ENCODE peak calls at places on chromosomes 4 and X, in five cellular contexts. One of them, this sample, is unnamed.

GRCh38 chr4:158176776-158177175 is 4.0 kb upstream of the GASK1B start:
- DNase-seq in naive thymus-derived CD8-positive, alpha-beta T cell: no peak
- DNase-seq in WTC11: no peak
- DNase-seq in OCI-LY7: no peak
- DNase-seq in nephron progenitor cell: no peak
- DNase-seq in this sample: no peak

GRCh38 chrX:49163555-49164419 is 1.2 kb downstream of the MAGIX start:
- DNase-seq in naive thymus-derived CD8-positive, alpha-beta T cell: peak
- DNase-seq in WTC11: peak
- DNase-seq in OCI-LY7: peak
- DNase-seq in nephron progenitor cell: peak
- DNase-seq in this sample: no peak

GRCh38 chr4:113446019-113446418 is 315.5 kb downstream of the CAMK2D start:
- DNase-seq in naive thymus-derived CD8-positive, alpha-beta T cell: no peak
- DNase-seq in WTC11: no peak
- DNase-seq in OCI-LY7: no peak
- DNase-seq in nephron progenitor cell: no peak
- DNase-seq in this sample: peak

GRCh38 chrX:65926095-65927019 is 113.5 kb downstream of the VSIG4 start:
- DNase-seq in naive thymus-derived CD8-positive, alpha-beta T cell: peak
- DNase-seq in WTC11: no peak
- DNase-seq in OCI-LY7: peak
- DNase-seq in nephron progenitor cell: no peak
- DNase-seq in this sample: no peak

GRCh38 chrX:111876646-111877045 is 665 bp downstream of the TRPC5OS start:
- DNase-seq in naive thymus-derived CD8-positive, alpha-beta T cell: no peak
- DNase-seq in WTC11: no peak
- DNase-seq in OCI-LY7: no peak
- DNase-seq in nephron progenitor cell: no peak
- DNase-seq in this sample: no peak

GRCh38 chrX:27728291-27728690 is 79.5 kb upstream of the MAGEB10 start:
- DNase-seq in naive thymus-derived CD8-positive, alpha-beta T cell: no peak
- DNase-seq in WTC11: no peak
- DNase-seq in OCI-LY7: no peak
- DNase-seq in nephron progenitor cell: no peak
- DNase-seq in this sample: peak

GRCh38 chr4:114193625-114194399 is 214.4 kb upstream of the ARSJ start:
- DNase-seq in naive thymus-derived CD8-positive, alpha-beta T cell: no peak
- DNase-seq in WTC11: no peak
- DNase-seq in OCI-LY7: no peak
- DNase-seq in nephron progenitor cell: no peak
- DNase-seq in this sample: no peak

GRCh38 chr4:1684756-1685603 is 867 bp upstream of the FAM53A start:
- DNase-seq in naive thymus-derived CD8-positive, alpha-beta T cell: no peak
- DNase-seq in WTC11: no peak
- DNase-seq in OCI-LY7: no peak
- DNase-seq in nephron progenitor cell: no peak
- DNase-seq in this sample: no peak

GRCh38 chr4:24630937-24631336 is 46.6 kb upstream of the DHX15 start:
- DNase-seq in naive thymus-derived CD8-positive, alpha-beta T cell: no peak
- DNase-seq in WTC11: no peak
- DNase-seq in OCI-LY7: no peak
- DNase-seq in nephron progenitor cell: no peak
- DNase-seq in this sample: no peak

GRCh38 chr4:7826176-7826908 is 113.3 kb downstream of the AFAP1 start:
- DNase-seq in naive thymus-derived CD8-positive, alpha-beta T cell: no peak
- DNase-seq in WTC11: no peak
- DNase-seq in OCI-LY7: no peak
- DNase-seq in nephron progenitor cell: no peak
- DNase-seq in this sample: no peak

GRCh38 chr4:58553679-58554078 is 1443.5 kb upstream of the IGFBP7 start:
- DNase-seq in naive thymus-derived CD8-positive, alpha-beta T cell: no peak
- DNase-seq in WTC11: no peak
- DNase-seq in OCI-LY7: no peak
- DNase-seq in nephron progenitor cell: no peak
- DNase-seq in this sample: peak

GRCh38 chr4:184506527-184507121 is 32.3 kb upstream of the IRF2 start:
- DNase-seq in naive thymus-derived CD8-positive, alpha-beta T cell: peak
- DNase-seq in WTC11: no peak
- DNase-seq in OCI-LY7: peak
- DNase-seq in nephron progenitor cell: peak
- DNase-seq in this sample: no peak

GRCh38 chr4:2186133-2186864 is 55.6 kb downstream of the HAUS3 start:
- DNase-seq in naive thymus-derived CD8-positive, alpha-beta T cell: no peak
- DNase-seq in WTC11: peak
- DNase-seq in OCI-LY7: peak
- DNase-seq in nephron progenitor cell: peak
- DNase-seq in this sample: no peak

GRCh38 chr4:1477045-1477905 is 71.0 kb upstream of the NKX1-1 start:
- DNase-seq in naive thymus-derived CD8-positive, alpha-beta T cell: no peak
- DNase-seq in WTC11: peak
- DNase-seq in OCI-LY7: no peak
- DNase-seq in nephron progenitor cell: no peak
- DNase-seq in this sample: no peak

GRCh38 chrX:26557691-26558321 is 341.8 kb downstream of the MAGEB5 start:
- DNase-seq in naive thymus-derived CD8-positive, alpha-beta T cell: no peak
- DNase-seq in WTC11: peak
- DNase-seq in OCI-LY7: no peak
- DNase-seq in nephron progenitor cell: no peak
- DNase-seq in this sample: no peak

GRCh38 chr4:113757486-113757885 is 4.1 kb downstream of the CAMK2D start:
- DNase-seq in naive thymus-derived CD8-positive, alpha-beta T cell: no peak
- DNase-seq in WTC11: no peak
- DNase-seq in OCI-LY7: no peak
- DNase-seq in nephron progenitor cell: no peak
- DNase-seq in this sample: no peak

GRCh38 chr4:122119739-122120138 is 32.4 kb upstream of the BLTP1 start:
- DNase-seq in naive thymus-derived CD8-positive, alpha-beta T cell: no peak
- DNase-seq in WTC11: no peak
- DNase-seq in OCI-LY7: no peak
- DNase-seq in nephron progenitor cell: no peak
- DNase-seq in this sample: no peak

GRCh38 chr4:1983053-1983845 is 25.5 kb downstream of the NELFA start:
- DNase-seq in naive thymus-derived CD8-positive, alpha-beta T cell: no peak
- DNase-seq in WTC11: no peak
- DNase-seq in OCI-LY7: no peak
- DNase-seq in nephron progenitor cell: no peak
- DNase-seq in this sample: no peak

GRCh38 chrX:1657367-1658082 is 42.7 kb downstream of the ASMT start:
- DNase-seq in naive thymus-derived CD8-positive, alpha-beta T cell: peak
- DNase-seq in WTC11: no peak
- DNase-seq in OCI-LY7: peak
- DNase-seq in nephron progenitor cell: peak
- DNase-seq in this sample: no peak

GRCh38 chrX:29243942-29244341 is 656.7 kb downstream of the IL1RAPL1 start:
- DNase-seq in naive thymus-derived CD8-positive, alpha-beta T cell: no peak
- DNase-seq in WTC11: no peak
- DNase-seq in OCI-LY7: no peak
- DNase-seq in nephron progenitor cell: no peak
- DNase-seq in this sample: no peak

GRCh38 chrX:38973327-38973726 is 172.1 kb downstream of the MID1IP1 start:
- DNase-seq in naive thymus-derived CD8-positive, alpha-beta T cell: no peak
- DNase-seq in WTC11: no peak
- DNase-seq in OCI-LY7: no peak
- DNase-seq in nephron progenitor cell: no peak
- DNase-seq in this sample: peak

GRCh38 chr4:71186257-71186565 is 152.6 kb upstream of the SLC4A4 start:
- DNase-seq in naive thymus-derived CD8-positive, alpha-beta T cell: no peak
- DNase-seq in WTC11: no peak
- DNase-seq in OCI-LY7: no peak
- DNase-seq in nephron progenitor cell: no peak
- DNase-seq in this sample: no peak

GRCh38 chr4:186858355-186858754 is 134.7 kb upstream of the FAT1 start:
- DNase-seq in naive thymus-derived CD8-positive, alpha-beta T cell: no peak
- DNase-seq in WTC11: no peak
- DNase-seq in OCI-LY7: no peak
- DNase-seq in nephron progenitor cell: no peak
- DNase-seq in this sample: no peak

GRCh38 chr4:15690020-15690809 is 8.6 kb downstream of the FAM200B start:
- DNase-seq in naive thymus-derived CD8-positive, alpha-beta T cell: no peak
- DNase-seq in WTC11: no peak
- DNase-seq in OCI-LY7: no peak
- DNase-seq in nephron progenitor cell: no peak
- DNase-seq in this sample: peak

GRCh38 chr4:140069068-140069467 is 84.9 kb downstream of the MAML3 start:
- DNase-seq in naive thymus-derived CD8-positive, alpha-beta T cell: no peak
- DNase-seq in WTC11: no peak
- DNase-seq in OCI-LY7: no peak
- DNase-seq in nephron progenitor cell: no peak
- DNase-seq in this sample: no peak